ENCODE peak calls at places on chromosomes 7 and 10, in seven cellular contexts. H, X, L, N, Y, M and O are unnamed samples.

GRCh38 chr7:152512711-152513110 is 76.9 kb upstream of the KMT2C start:
- DNase-seq in H (no peak), M (no peak), X (no peak), L (no peak), Y (no peak), N (no peak), O (no peak)

GRCh38 chr10:131091682-131092081 is 219.8 kb downstream of the TCERG1L start:
- DNase-seq in M (no peak), Y (no peak), L (no peak), H (no peak), N (peak), X (no peak), O (no peak)

GRCh38 chr7:125355899-125356298 is 426.3 kb upstream of the POT1 start:
- DNase-seq in X (no peak), L (no peak), H (no peak), N (no peak), M (peak), Y (no peak), O (no peak)

GRCh38 chr10:3980660-3981059 is 195.7 kb upstream of the KLF6 start:
- DNase-seq in X (no peak), H (no peak), M (no peak), N (no peak), L (no peak), Y (no peak), O (no peak)

GRCh38 chr10:51076442-51076841 is 2.2 kb downstream of the PRKG1 start:
- DNase-seq in X (no peak), L (no peak), N (no peak), H (no peak), Y (no peak), M (no peak), O (no peak)

GRCh38 chr7:133932591-133932990 is 194.5 kb upstream of the LRGUK start:
- DNase-seq in X (no peak), Y (peak), L (no peak), N (no peak), M (peak), H (no peak), O (no peak)

GRCh38 chr7:123865517-123866117 is 20.6 kb downstream of the HYAL4 start:
- DNase-seq in N (no peak), H (no peak), M (peak), L (peak), X (no peak), Y (peak), O (no peak)

GRCh38 chr7:116501425-116502167 is 2.1 kb downstream of the CAV2 start:
- DNase-seq in N (no peak), Y (no peak), L (no peak), X (no peak), M (no peak), H (no peak), O (no peak)

GRCh38 chr7:74039337-74039736 is 11.4 kb downstream of the ELN start:
- DNase-seq in H (no peak), M (no peak), L (no peak), Y (no peak), X (peak), N (no peak), O (no peak)

GRCh38 chr10:131141645-131142445 is 169.7 kb downstream of the TCERG1L start:
- DNase-seq in X (no peak), L (no peak), Y (no peak), H (no peak), N (peak), M (no peak), O (no peak)

GRCh38 chr10:132765435-132765834 is 20.5 kb downstream of the NKX6-2 start:
- DNase-seq in M (no peak), N (no peak), H (no peak), L (no peak), Y (no peak), X (no peak), O (no peak)

GRCh38 chr10:124300224-124300623 is 118.5 kb downstream of the OAT start:
- DNase-seq in H (no peak), L (no peak), Y (no peak), N (no peak), X (no peak), M (no peak), O (no peak)

GRCh38 chr7:150891740-150892139 is 39.4 kb downstream of the AOC1 start:
- DNase-seq in Y (no peak), L (no peak), M (no peak), H (no peak), N (no peak), X (no peak), O (no peak)

GRCh38 chr7:143356414-143357050 is 6.0 kb downstream of the FAM131B start:
- DNase-seq in X (no peak), H (no peak), L (no peak), M (no peak), Y (no peak), N (no peak), O (no peak)

GRCh38 chr7:111392976-111393762 is 169.1 kb downstream of the IMMP2L start:
- DNase-seq in X (no peak), M (peak), L (no peak), N (no peak), H (no peak), Y (no peak), O (no peak)

GRCh38 chr7:88309845-88310244 is 3.2 kb upstream of the STEAP4 start:
- DNase-seq in H (no peak), Y (no peak), L (no peak), M (no peak), X (no peak), N (no peak), O (no peak)

GRCh38 chr10:46229144-46229563 is 57.6 kb upstream of the ANTXRL start:
- DNase-seq in N (peak), M (no peak), L (no peak), X (peak), H (no peak), Y (peak), O (no peak)

GRCh38 chr7:77456711-77457110 is 40.6 kb upstream of the GSAP start:
- DNase-seq in H (no peak), Y (no peak), X (no peak), L (no peak), N (no peak), M (peak), O (no peak)

GRCh38 chr10:21174670-21175495 is 277.8 kb upstream of the NEBL start:
- DNase-seq in Y (no peak), X (no peak), M (no peak), L (no peak), H (no peak), N (no peak), O (no peak)

GRCh38 chr10:89421018-89421476 is 6.7 kb downstream of the IFIT5 start:
- DNase-seq in Y (no peak), X (no peak), L (no peak), N (no peak), H (no peak), M (no peak), O (no peak)

GRCh38 chr10:69976795-69977546 is 75.7 kb upstream of the MACROH2A2 start:
- DNase-seq in X (no peak), M (no peak), L (no peak), Y (no peak), H (no peak), N (no peak), O (no peak)

GRCh38 chr7:4613855-4614548 is 68.1 kb upstream of the FOXK1 start:
- DNase-seq in X (peak), Y (peak), L (no peak), N (no peak), H (peak), M (peak), O (no peak)

GRCh38 chr10:112593023-112593422 is 146.0 kb downstream of the VTI1A start:
- DNase-seq in Y (no peak), H (no peak), N (no peak), X (no peak), L (no peak), M (no peak), O (no peak)

GRCh38 chr7:54864718-54865117 is 105.7 kb upstream of the SEC61G start:
- DNase-seq in L (no peak), Y (no peak), X (no peak), M (no peak), H (no peak), N (no peak), O (no peak)

GRCh38 chr7:119175916-119176627 is 951.6 kb downstream of the ANKRD7 start:
- DNase-seq in H (no peak), M (peak), Y (peak), N (no peak), L (peak), X (no peak), O (peak)

GRCh38 chr7:36894190-36894589 is 169.9 kb upstream of the AOAH start:
- DNase-seq in N (no peak), H (no peak), Y (no peak), M (no peak), L (no peak), X (no peak), O (no peak)

GRCh38 chr10:28925154-28925663 is 247.9 kb downstream of the BAMBI start:
- DNase-seq in L (no peak), H (no peak), X (no peak), M (no peak), Y (no peak), N (no peak), O (no peak)

GRCh38 chr7:139619367-139619657 is 95.8 kb downstream of the CLEC2L start:
- DNase-seq in L (no peak), H (peak), Y (no peak), M (peak), X (no peak), N (no peak), O (no peak)

GRCh38 chr7:111658546-111658945 is 96.3 kb upstream of the IMMP2L start:
- DNase-seq in X (no peak), N (no peak), L (no peak), M (no peak), Y (no peak), H (no peak), O (no peak)

GRCh38 chr10:100101526-100102076 is 19.9 kb upstream of the CPN1 start:
- DNase-seq in N (no peak), M (peak), Y (no peak), L (no peak), X (no peak), H (no peak), O (peak)

GRCh38 chr10:4334853-4335252 is 491.2 kb upstream of the AKR1E2 start:
- DNase-seq in X (no peak), Y (no peak), N (no peak), M (no peak), L (no peak), H (no peak), O (no peak)

GRCh38 chr7:47493971-47494370 is 87.9 kb downstream of the TNS3 start:
- DNase-seq in Y (no peak), H (no peak), N (no peak), L (no peak), X (no peak), M (no peak), O (no peak)

GRCh38 chr10:101902032-101902799 is 58.6 kb upstream of the KCNIP2 start:
- DNase-seq in M (no peak), N (no peak), L (no peak), X (no peak), Y (no peak), H (no peak), O (no peak)

GRCh38 chr10:32073676-32074075 is 17.5 kb upstream of the KIF5B start:
- DNase-seq in M (peak), L (no peak), H (no peak), Y (no peak), N (no peak), X (no peak), O (no peak)

GRCh38 chr10:119177708-119178370 is 773 bp downstream of the PRDX3 start:
- DNase-seq in X (peak), N (no peak), L (no peak), M (no peak), H (no peak), Y (no peak), O (no peak)

GRCh38 chr10:4131407-4132215 is 346.6 kb upstream of the KLF6 start:
- DNase-seq in N (no peak), H (peak), X (no peak), Y (no peak), L (peak), M (peak), O (no peak)

GRCh38 chr7:157757776-157758467 is 421.1 kb downstream of the DNAJB6 start:
- DNase-seq in Y (no peak), M (no peak), X (no peak), N (no peak), H (no peak), L (no peak), O (no peak)

DNA sequence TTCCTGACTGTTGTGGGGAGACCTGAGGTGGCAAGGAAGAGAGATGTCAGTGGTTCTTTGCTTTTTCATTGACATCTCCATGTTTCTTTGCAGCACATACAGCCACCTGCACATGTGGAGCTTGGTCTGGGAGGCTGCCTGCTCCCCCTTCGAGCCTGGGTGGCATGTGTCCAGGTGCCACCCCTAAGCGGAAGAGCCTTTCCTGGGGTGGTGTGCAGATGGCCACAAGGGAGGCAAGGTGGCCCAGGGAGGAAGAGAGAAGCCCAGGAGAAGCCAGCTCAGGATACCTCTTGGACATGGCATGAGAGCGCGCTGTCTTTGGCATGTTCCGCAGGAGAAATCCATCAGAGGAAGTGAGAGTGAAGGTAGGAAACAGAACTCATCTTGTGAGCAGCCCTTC is 105.9 kb upstream of the NPTX2 start:
- DNase-seq in Y (no peak), H (no peak), X (no peak), L (no peak), N (no peak), M (no peak), O (no peak)
- H3K4me3 ChIP-seq in Y (no peak), H (no peak), X (no peak), L (no peak), N (no peak), M (no peak), O (no peak)

GRCh38 chr7:45580053-45580872 is 6.1 kb downstream of the ADCY1 start:
- DNase-seq in Y (peak), N (peak), H (no peak), L (no peak), X (no peak), M (no peak), O (no peak)
- TF ChIP-seq CTCF in Y (peak), N (no peak), H (peak), L (no peak), X (no peak), M (peak), O (peak)

GRCh38 chr7:50355817-50356178 is 51.3 kb downstream of the IKZF1 start:
- DNase-seq in H (no peak), X (no peak), Y (no peak), M (no peak), N (no peak), L (peak), O (no peak)

GRCh38 chr7:50356212-50356944 is 51.9 kb downstream of the IKZF1 start:
- DNase-seq in L (peak), X (no peak), Y (no peak), H (no peak), M (no peak), N (peak), O (no peak)

GRCh38 chr7:50357346-50357745 is 52.8 kb downstream of the IKZF1 start:
- DNase-seq in H (no peak), L (no peak), Y (no peak), M (no peak), N (no peak), X (no peak), O (no peak)

GRCh38 chr7:50358306-50358705 is 53.8 kb downstream of the IKZF1 start:
- DNase-seq in L (no peak), M (no peak), X (no peak), N (no peak), Y (no peak), H (no peak), O (no peak)

GRCh38 chr7:50356945-50357268 is 52.4 kb downstream of the IKZF1 start:
- DNase-seq in L (no peak), X (no peak), H (no peak), N (no peak), Y (no peak), M (no peak), O (no peak)
- H3K4me3 ChIP-seq in L (no peak), X (no peak), H (no peak), N (no peak), Y (no peak), M (no peak), O (no peak)

GRCh38 chr7:42883950-42884349 is 27.9 kb downstream of the C7orf25 start:
- DNase-seq in M (peak), L (no peak), H (no peak), Y (no peak), N (peak), X (no peak), O (peak)

GRCh38 chr7:42880392-42880791 is 31.5 kb downstream of the C7orf25 start:
- DNase-seq in N (no peak), Y (no peak), H (no peak), X (no peak), L (no peak), M (no peak), O (no peak)

GRCh38 chr7:42886866-42887509 is 24.9 kb downstream of the C7orf25 start:
- DNase-seq in M (no peak), L (no peak), X (no peak), N (no peak), H (no peak), Y (no peak), O (no peak)

GRCh38 chr7:42886129-42886528 is 25.7 kb downstream of the C7orf25 start:
- DNase-seq in N (no peak), Y (peak), M (peak), H (no peak), X (no peak), L (no peak), O (no peak)
- TF ChIP-seq CTCF in N (no peak), Y (peak), M (peak), H (no peak), X (no peak), L (peak), O (peak)